ENCODE peak calls at places on chromosomes 1 and 21, in seven cellular contexts. Q is NCI-H69; M is esophagus squamous epithelium; V is body of pancreas; P is A673; I is foreskin fibroblast; O is activated T-helper 1 cell treated with anti-CD3 and anti-CD28 coated beads, Interleukin-2, amount 50 U/mL, for 16 hours. A is an unnamed sample.

GRCh38 chr1:195849180-195849579 is 759.1 kb downstream of the KCNT2 start:
- DNase-seq in Q (no peak), M (no peak), V (no peak), P (no peak), I (no peak), O (no peak), A (no peak)

GRCh38 chr1:234619071-234619480 is 9.1 kb upstream of the IRF2BP2 start:
- DNase-seq in Q (peak; percentile 93), M (no peak), V (no peak), P (no peak), I (peak; percentile 55), O (no peak), A (peak; percentile 35)

GRCh38 chr21:32256873-32257620 is 21.8 kb downstream of the MIS18A start:
- DNase-seq in Q (peak; percentile 96), M (no peak), V (peak; percentile 91), P (peak; percentile 55), I (peak; percentile 92), O (no peak), A (peak; percentile 89)

GRCh38 chr1:244919320-244920282 is 55.3 kb upstream of the HNRNPU start:
- DNase-seq in Q (peak; percentile 56), M (no peak), V (no peak), P (no peak), I (no peak), O (no peak), A (no peak)

GRCh38 chr1:52919720-52920199 is 1.8 kb downstream of the ECHDC2 start:
- DNase-seq in Q (no peak), M (no peak), V (no peak), P (no peak), I (no peak), O (no peak), A (no peak)

GRCh38 chr1:173867141-173867752 is 542 bp downstream of the GAS5 start:
- DNase-seq in Q (no peak), M (no peak), V (no peak), P (no peak), I (no peak), O (peak; percentile 38), A (no peak)

GRCh38 chr1:112983540-112984131 is 27.6 kb upstream of the SLC16A1 start:
- DNase-seq in Q (no peak), M (no peak), V (no peak), P (no peak), I (no peak), O (no peak), A (no peak)

GRCh38 chr1:153841463-153841994 is 66.3 kb downstream of the SLC27A3 start:
- DNase-seq in Q (no peak), M (no peak), V (no peak), P (no peak), I (peak; percentile 38), O (no peak), A (peak; percentile 31)

GRCh38 chr1:42358791-42359190 is 21.8 kb upstream of the RIMKLA start:
- DNase-seq in Q (no peak), M (no peak), V (no peak), P (no peak), I (no peak), O (no peak), A (no peak)

GRCh38 chr1:183214021-183214970 is 28.2 kb downstream of the LAMC2 start:
- DNase-seq in Q (peak; percentile 84), M (no peak), V (no peak), P (no peak), I (no peak), O (no peak), A (no peak)

GRCh38 chr1:32989160-32989894 is 24.7 kb upstream of the RNF19B start:
- DNase-seq in Q (no peak), M (no peak), V (peak; percentile 80), P (no peak), I (peak; percentile 97), O (no peak), A (peak; percentile 98)

GRCh38 chr1:41919764-41920397 is 1.2 kb upstream of the HIVEP3 start:
- DNase-seq in Q (peak; percentile 92), M (no peak), V (peak; percentile 47), P (peak; percentile 82), I (no peak), O (peak; percentile 66), A (no peak)

GRCh38 chr1:32100359-32100758 is 7.5 kb upstream of the KPNA6 start:
- DNase-seq in Q (no peak), M (no peak), V (no peak), P (peak; percentile 12), I (no peak), O (no peak), A (peak; percentile 83)

GRCh38 chr1:159829822-159830455 is 3.3 kb downstream of the SLAMF8 start:
- DNase-seq in Q (peak; percentile 19), M (no peak), V (no peak), P (no peak), I (peak; percentile 60), O (no peak), A (peak; percentile 78)

GRCh38 chr1:79264975-79265818 is 258.7 kb upstream of the ADGRL4 start:
- DNase-seq in Q (no peak), M (no peak), V (no peak), P (peak; percentile 93), I (peak; percentile 16), O (no peak), A (no peak)

GRCh38 chr1:173862769-173863223 is 5.0 kb downstream of the GAS5 start:
- DNase-seq in Q (no peak), M (no peak), V (no peak), P (no peak), I (peak; percentile 77), O (no peak), A (no peak)

GRCh38 chr1:201286445-201286844 is 3.1 kb downstream of the PKP1 start:
- DNase-seq in Q (no peak), M (no peak), V (no peak), P (no peak), I (no peak), O (no peak), A (no peak)

GRCh38 chr1:244863491-244864252 is 671 bp downstream of the HNRNPU start:
- DNase-seq in Q (no peak), M (peak; percentile 61), V (peak; percentile 45), P (no peak), I (no peak), O (peak; percentile 24), A (no peak)

GRCh38 chr1:206693029-206693428 is 8.3 kb downstream of the MAPKAPK2 start:
- DNase-seq in Q (no peak), M (no peak), V (peak; percentile 70), P (no peak), I (peak; percentile 87), O (no peak), A (peak; percentile 84)

GRCh38 chr1:195733826-195734225 is 874.4 kb downstream of the KCNT2 start:
- DNase-seq in Q (peak; percentile 62), M (no peak), V (no peak), P (peak; percentile 41), I (peak; percentile 34), O (no peak), A (no peak)